ENCODE peak calls at places on chromosomes 1 and 21, in seven cellular contexts. L is ovary; V is sigmoid colon; J is brain microvascular endothelial cell; H is cardiac muscle cell; K is left ventricle myocardium inferior; F is CD8-positive, alpha-beta memory T cell. T is an unnamed sample. For H3K27me3, the result is how much of the 10 kb centered on the place peaks cover.

GRCh38 chr1:235468970-235469369 is 35.3 kb downstream of the B3GALNT2 start:
- DNase-seq in L (no peak), V (no peak), J (peak), H (no peak), K (no peak), F (no peak), T (no peak)

GRCh38 chr1:117685936-117686806 is 80.3 kb downstream of the TENT5C start:
- DNase-seq in L (no peak), V (no peak), J (no peak), H (no peak), K (no peak), F (no peak), T (no peak)

GRCh38 chr1:219900201-219900600 is 28.2 kb downstream of the SLC30A10 start:
- DNase-seq in L (no peak), V (no peak), J (peak), H (no peak), K (no peak), F (no peak), T (no peak)

GRCh38 chr1:214044438-214045214 is 56.9 kb downstream of the PROX1 start:
- DNase-seq in L (no peak), V (no peak), J (no peak), H (no peak), K (no peak), F (no peak), T (no peak)

GRCh38 chr21:37220433-37220980 is 46.6 kb downstream of the VPS26C start:
- DNase-seq in L (peak), V (peak), J (peak), H (peak), K (no peak), F (peak), T (no peak)

GRCh38 chr1:219039018-219039740 is 134.5 kb upstream of the LYPLAL1 start:
- DNase-seq in L (no peak), V (no peak), J (no peak), H (peak), K (no peak), F (no peak), T (no peak)

GRCh38 chr1:149936992-149937705 is 470 bp upstream of the MTMR11 start:
- DNase-seq in L (no peak), V (no peak), J (no peak), H (no peak), K (no peak), F (no peak), T (no peak)

GRCh38 chr1:160405331-160405877 is 5.0 kb downstream of the VANGL2 start:
- DNase-seq in L (no peak), V (no peak), J (no peak), H (no peak), K (no peak), F (no peak), T (no peak)

GRCh38 chr1:178518894-178519293 is 6.0 kb downstream of the TEX35 start:
- DNase-seq in L (no peak), V (peak), J (no peak), H (no peak), K (no peak), F (no peak), T (no peak)

GRCh38 chr1:174079796-174080195 is 57.6 kb upstream of the RC3H1 start:
- DNase-seq in L (no peak), V (no peak), J (no peak), H (no peak), K (no peak), F (no peak), T (no peak)

GRCh38 chr1:74425669-74426068 is 86.7 kb downstream of the LRRC53 start:
- DNase-seq in L (no peak), V (no peak), J (peak), H (no peak), K (no peak), F (no peak), T (no peak)

GRCh38 chr1:221462345-221462744 is 279.5 kb downstream of the DUSP10 start:
- DNase-seq in L (no peak), V (no peak), J (no peak), H (no peak), K (no peak), F (no peak), T (no peak)

GRCh38 chr1:8718878-8719361 is 98.5 kb downstream of the RERE start:
- DNase-seq in L (no peak), V (no peak), J (no peak), H (no peak), K (no peak), F (no peak), T (no peak)

GRCh38 chr1:82775402-82776000 is 974.8 kb downstream of the ADGRL2 start:
- DNase-seq in L (peak), V (no peak), J (peak), H (peak), K (no peak), F (no peak), T (peak)

GRCh38 chr21:42547906-42548365 is 34.3 kb downstream of the SLC37A1 start:
- DNase-seq in L (no peak), V (peak), J (no peak), H (no peak), K (no peak), F (no peak), T (no peak)

GRCh38 chr1:29460211-29460610 is 223.9 kb downstream of the PTPRU start:
- DNase-seq in L (no peak), V (no peak), J (no peak), H (no peak), K (no peak), F (no peak), T (no peak)

GRCh38 chr1:228004887-228005462 is 1.8 kb upstream of the WNT3A start:
- DNase-seq in L (peak), V (peak), J (no peak), H (no peak), K (no peak), F (no peak), T (no peak)

GRCh38 chr1:84133479-84133878 is 10.6 kb upstream of the PRKACB start:
- DNase-seq in L (no peak), V (no peak), J (no peak), H (no peak), K (no peak), F (no peak), T (no peak)

GRCh38 chr1:45922374-45922773 is 119.0 kb downstream of the MAST2 start:
- DNase-seq in L (no peak), V (no peak), J (no peak), H (no peak), K (peak), F (no peak), T (no peak)

GRCh38 chr21:38817371-38818335 is 11.9 kb downstream of the ETS2 start:
- DNase-seq in L (no peak), V (no peak), J (peak), H (no peak), K (no peak), F (no peak), T (no peak)

GRCh38 chr1:82015444-82015843 is 214.7 kb downstream of the ADGRL2 start:
- DNase-seq in L (no peak), V (no peak), J (no peak), H (no peak), K (no peak), F (no peak), T (no peak)

GRCh38 chr1:55885619-55886018 is 670.5 kb upstream of the USP24 start:
- DNase-seq in L (no peak), V (no peak), J (no peak), H (no peak), K (no peak), F (no peak), T (no peak)

GRCh38 chr21:45560106-45561021 is 18.1 kb upstream of the SLC19A1 start:
- DNase-seq in L (no peak), V (peak), J (no peak), H (no peak), K (peak), F (no peak), T (no peak)

GRCh38 chr1:43005460-43006351 is 47.0 kb upstream of the SLC2A1 start:
- DNase-seq in L (no peak), V (no peak), J (no peak), H (peak), K (no peak), F (no peak), T (no peak)

GRCh38 chr1:35810096-35810860 is 2.5 kb downstream of the AGO4 start:
- DNase-seq in L (no peak), V (no peak), J (peak), H (no peak), K (no peak), F (no peak), T (no peak)

GRCh38 chr1:2322065-2322571 is 69.2 kb downstream of the MORN1 start:
- DNase-seq in L (peak), V (peak), J (peak), H (peak), K (peak), F (no peak), T (no peak)

GRCh38 chr1:154178856-154179811 is 12.8 kb downstream of the TPM3 start:
- DNase-seq in L (no peak), V (no peak), J (no peak), H (no peak), K (no peak), F (no peak), T (no peak)

GRCh38 chr1:224245188-224245587 is 62.1 kb downstream of the DEGS1 start:
- DNase-seq in L (no peak), V (peak), J (peak), H (no peak), K (peak), F (no peak), T (no peak)

GRCh38 chr21:44759628-44760285 is 41.9 kb downstream of the UBE2G2 start:
- DNase-seq in L (no peak), V (no peak), J (no peak), H (no peak), K (no peak), F (no peak), T (no peak)

GRCh38 chr1:156140879-156141707 is 12.3 kb upstream of the SEMA4A start:
- DNase-seq in L (no peak), V (no peak), J (no peak), H (peak), K (no peak), F (no peak), T (no peak)

GRCh38 chr1:156135930-156136871 is 17.2 kb upstream of the SEMA4A start:
- DNase-seq in L (no peak), V (no peak), J (no peak), H (no peak), K (no peak), F (no peak), T (no peak)

GRCh38 chr1:156136970-156137483 is 16.4 kb upstream of the SEMA4A start:
- DNase-seq in L (no peak), V (no peak), J (no peak), H (no peak), K (no peak), F (no peak), T (no peak)

GRCh38 chr1:156134716-156135435 is 18.5 kb upstream of the SEMA4A start:
- DNase-seq in L (no peak), V (no peak), J (no peak), H (no peak), K (no peak), F (no peak), T (no peak)

DNA sequence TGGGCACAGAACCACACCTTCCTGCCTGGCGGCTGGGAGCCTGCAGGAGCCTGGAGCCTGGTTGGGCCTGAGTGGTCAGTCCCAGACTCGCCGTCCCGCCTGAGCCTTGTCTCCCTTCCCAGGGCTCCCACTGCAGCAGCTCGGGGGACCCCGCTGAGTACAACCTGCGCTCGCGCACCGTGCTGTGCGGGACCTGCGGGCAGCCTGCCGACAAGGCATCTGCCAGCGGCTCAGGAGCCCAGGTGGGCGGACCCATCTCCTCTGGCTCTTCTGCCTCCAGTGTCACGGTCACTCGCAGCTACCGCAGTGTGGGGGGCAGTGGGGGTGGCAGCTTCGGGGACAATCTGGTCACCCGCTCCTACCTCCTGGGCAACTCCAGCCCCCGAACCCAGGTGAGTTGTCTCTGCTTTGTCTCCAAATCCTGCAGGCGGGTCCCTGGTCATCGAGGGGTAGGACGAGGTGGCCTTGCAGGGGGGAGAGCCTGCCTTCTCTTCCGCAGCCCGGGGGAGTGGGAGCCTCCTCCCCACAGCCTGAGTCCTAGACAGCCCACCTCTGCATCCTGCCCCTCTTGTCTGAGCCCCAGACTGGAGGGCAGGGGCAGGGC is 14.9 kb upstream of the SEMA4A start:
- DNase-seq in L (no peak), V (no peak), J (no peak), H (no peak), K (no peak), F (no peak), T (no peak)
- H3K27me3 ChIP-seq in L (under half), V (under half), J (under half), H (under half), K (under half), F (under half), T (under half)

GRCh38 chr1:38820860-38821259 is 38.7 kb downstream of the RRAGC start:
- DNase-seq in L (no peak), V (no peak), J (no peak), H (no peak), K (no peak), F (no peak), T (no peak)
- H3K27me3 ChIP-seq in L (under half), V (under half), J (under half), H (half or more), K (half or more), F (under half), T (under half)

GRCh38 chr1:50975436-50975835 is 5.4 kb downstream of the CDKN2C start:
- DNase-seq in L (no peak), V (no peak), J (no peak), H (no peak), K (no peak), F (no peak), T (no peak)
- H3K27me3 ChIP-seq in L (under half), V (under half), J (under half), H (half or more), K (under half), F (under half), T (half or more)

GRCh38 chr1:242211254-242212022 is 212.5 kb upstream of the MAP1LC3C start:
- DNase-seq in L (no peak), V (no peak), J (no peak), H (no peak), K (no peak), F (no peak), T (no peak)

GRCh38 chr1:242205622-242206489 is 207.0 kb upstream of the MAP1LC3C start:
- DNase-seq in L (no peak), V (no peak), J (no peak), H (no peak), K (no peak), F (no peak), T (no peak)

GRCh38 chr1:242206994-242207393 is 208.1 kb upstream of the MAP1LC3C start:
- DNase-seq in L (no peak), V (no peak), J (no peak), H (no peak), K (no peak), F (no peak), T (no peak)

GRCh38 chr1:242208021-242208420 is 209.1 kb upstream of the MAP1LC3C start:
- DNase-seq in L (no peak), V (no peak), J (no peak), H (peak), K (no peak), F (no peak), T (no peak)

DNA sequence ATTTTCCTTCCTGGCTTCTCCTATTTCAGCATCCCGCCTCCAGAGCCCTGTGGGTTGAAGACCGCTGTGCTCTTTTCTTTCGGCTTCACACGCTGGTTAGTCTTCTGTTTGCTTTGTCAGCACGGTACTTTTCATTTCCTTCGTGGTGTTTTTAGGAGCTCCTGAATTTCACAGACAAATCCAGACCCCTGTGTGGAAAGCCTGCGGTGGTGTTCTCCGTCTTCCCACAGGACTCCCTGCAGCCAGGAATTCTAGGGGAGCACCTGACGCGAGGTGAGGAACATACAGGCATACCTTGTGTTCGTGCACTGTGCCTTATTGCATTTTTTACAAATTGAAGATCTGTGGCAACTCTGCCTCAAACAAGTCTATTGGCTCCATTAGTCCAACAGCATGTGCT is 210.2 kb upstream of the MAP1LC3C start:
- DNase-seq in L (no peak), V (no peak), J (no peak), H (no peak), K (no peak), F (no peak), T (no peak)
- H3K27me3 ChIP-seq in L (under half), V (under half), J (under half), H (under half), K (under half), F (under half), T (under half)

GRCh38 chr1:194374649-194375048 is 1188.2 kb upstream of the B3GALT2 start:
- DNase-seq in L (no peak), V (no peak), J (no peak), H (no peak), K (no peak), F (no peak), T (no peak)
- H3K27me3 ChIP-seq in L (under half), V (under half), J (under half), H (under half), K (under half), F (under half), T (under half)

T was measured in iPS DF 6.9.